ENCODE peak calls at places on chromosomes 12 and 14, in five cellular contexts. A is GM04504; W is stimulated activated effector memory CD8-positive, alpha-beta T cell treated with anti-CD3 and anti-CD28 coated beads, Interleukin-12 subunit alpha, Interleukin-12 subunit beta, amount 100 ng/mL, for 72 hours; H is hippocampal formation; Y is activated CD4-positive, alpha-beta T cell treated with anti-CD3 and anti-CD28 coated beads for 24 hours. L is an unnamed sample.
A peak's percentile ranks its signal among the peaks of the same experiment; 100 is the strongest.

GRCh38 chr12:30047499-30048262 is 263.9 kb upstream of the TMTC1 start:
- DNase-seq in A (no peak), W (no peak), H (no peak), Y (no peak), L (peak; percentile 73)

GRCh38 chr14:64659366-64659765 is 44.9 kb upstream of the PLEKHG3 start:
- DNase-seq in A (no peak), W (no peak), H (no peak), Y (no peak), L (no peak)

GRCh38 chr14:75428230-75429104 is 645 bp downstream of the JDP2 start:
- DNase-seq in A (no peak), W (peak; percentile 56), H (no peak), Y (no peak), L (peak; percentile 29)

GRCh38 chr12:132494294-132495164 is 4.6 kb downstream of the FBRSL1 start:
- DNase-seq in A (no peak), W (no peak), H (no peak), Y (no peak), L (no peak)

GRCh38 chr14:103537175-103537990 is 8.4 kb downstream of the TRMT61A start:
- DNase-seq in A (no peak), W (no peak), H (no peak), Y (no peak), L (peak; percentile 69)

GRCh38 chr14:100222219-100223093 is 16.5 kb upstream of the YY1 start:
- DNase-seq in A (no peak), W (no peak), H (no peak), Y (no peak), L (no peak)

GRCh38 chr12:132131952-132132351 is 12.2 kb downstream of the DDX51 start:
- DNase-seq in A (no peak), W (no peak), H (no peak), Y (no peak), L (no peak)

GRCh38 chr14:37587881-37588666 is 7.0 kb downstream of the FOXA1 start:
- DNase-seq in A (no peak), W (no peak), H (no peak), Y (no peak), L (no peak)

GRCh38 chr12:128801879-128802391 is 21.8 kb downstream of the SLC15A4 start:
- DNase-seq in A (no peak), W (no peak), H (no peak), Y (no peak), L (peak; percentile 62)

GRCh38 chr14:79638647-79639266 is 572.5 kb downstream of the DIO2 start:
- DNase-seq in A (no peak), W (no peak), H (peak; percentile 8), Y (no peak), L (no peak)

GRCh38 chr12:9077576-9078031 is 38.1 kb downstream of the A2M start:
- DNase-seq in A (no peak), W (no peak), H (no peak), Y (no peak), L (no peak)

GRCh38 chr12:104902125-104902524 is 56.0 kb downstream of the SLC41A2 start:
- DNase-seq in A (no peak), W (no peak), H (no peak), Y (no peak), L (no peak)

GRCh38 chr12:100058482-100059029 is 73.8 kb upstream of the ANKS1B start:
- DNase-seq in A (peak; percentile 87), W (no peak), H (no peak), Y (no peak), L (peak; percentile 84)

GRCh38 chr12:15830538-15830937 is 41.4 kb upstream of the EPS8 start:
- DNase-seq in A (no peak), W (no peak), H (no peak), Y (no peak), L (peak; percentile 79)

GRCh38 chr14:80364274-80364673 is 153.0 kb upstream of the DIO2 start:
- DNase-seq in A (no peak), W (no peak), H (no peak), Y (no peak), L (peak; percentile 37)

GRCh38 chr14:33081259-33081658 is 142.6 kb downstream of the NPAS3 start:
- DNase-seq in A (no peak), W (no peak), H (peak; percentile 17), Y (no peak), L (no peak)

GRCh38 chr12:131091413-131091975 is 137.8 kb downstream of the ADGRD1 start:
- DNase-seq in A (no peak), W (peak; percentile 78), H (no peak), Y (no peak), L (no peak)

GRCh38 chr12:47527816-47528215 is 178.0 kb downstream of the RPAP3 start:
- DNase-seq in A (peak; percentile 35), W (no peak), H (no peak), Y (no peak), L (no peak)

GRCh38 chr12:10285919-10286318 is 21.8 kb upstream of the KLRD1 start:
- DNase-seq in A (no peak), W (peak; percentile 70), H (no peak), Y (no peak), L (peak; percentile 6)

L was measured in LHCN-M2.